ENCODE peak calls at places on chromosome 9, in eight cellular contexts. One of them, this sample, is unnamed.

GRCh38 chr9:81125446-81126092 is 563.8 kb downstream of the TLE1 start:
- DNase-seq in A549: peak; percentile 51
- DNase-seq in HCT116: no peak
- DNase-seq in SK-N-SH: no peak
- DNase-seq in K562: no peak
- DNase-seq in GM23338: no peak
- DNase-seq in Panc1: peak; percentile 27
- DNase-seq in HL-60: no peak
- DNase-seq in this sample: no peak

GRCh38 chr9:109599131-109599530 is 101.0 kb upstream of the PTPN3 start:
- DNase-seq in A549: no peak
- DNase-seq in HCT116: no peak
- DNase-seq in SK-N-SH: no peak
- DNase-seq in K562: no peak
- DNase-seq in GM23338: no peak
- DNase-seq in Panc1: no peak
- DNase-seq in HL-60: no peak
- DNase-seq in this sample: no peak

GRCh38 chr9:129511320-129511900 is 109.5 kb downstream of the C9orf50 start:
- DNase-seq in A549: no peak
- DNase-seq in HCT116: no peak
- DNase-seq in SK-N-SH: no peak
- DNase-seq in K562: no peak
- DNase-seq in GM23338: no peak
- DNase-seq in Panc1: no peak
- DNase-seq in HL-60: no peak
- DNase-seq in this sample: no peak

GRCh38 chr9:10260501-10260900 is 352.3 kb downstream of the PTPRD start:
- DNase-seq in A549: no peak
- DNase-seq in HCT116: no peak
- DNase-seq in SK-N-SH: no peak
- DNase-seq in K562: no peak
- DNase-seq in GM23338: peak; percentile 8
- DNase-seq in Panc1: no peak
- DNase-seq in HL-60: no peak
- DNase-seq in this sample: no peak

GRCh38 chr9:35725362-35725761 is 6.6 kb downstream of the TLN1 start:
- DNase-seq in A549: no peak
- DNase-seq in HCT116: no peak
- DNase-seq in SK-N-SH: no peak
- DNase-seq in K562: peak; percentile 34
- DNase-seq in GM23338: peak; percentile 55
- DNase-seq in Panc1: no peak
- DNase-seq in HL-60: no peak
- DNase-seq in this sample: no peak

GRCh38 chr9:135971892-135972291 is 10.7 kb upstream of the UBAC1 start:
- DNase-seq in A549: no peak
- DNase-seq in HCT116: peak; percentile 67
- DNase-seq in SK-N-SH: no peak
- DNase-seq in K562: peak; percentile 89
- DNase-seq in GM23338: peak; percentile 96
- DNase-seq in Panc1: no peak
- DNase-seq in HL-60: no peak
- DNase-seq in this sample: no peak

GRCh38 chr9:98795970-98796363 is 388 bp downstream of the ANKS6 start:
- DNase-seq in A549: no peak
- DNase-seq in HCT116: no peak
- DNase-seq in SK-N-SH: no peak
- DNase-seq in K562: no peak
- DNase-seq in GM23338: peak; percentile 60
- DNase-seq in Panc1: no peak
- DNase-seq in HL-60: no peak
- DNase-seq in this sample: no peak

GRCh38 chr9:88776717-88777497 is 214.4 kb upstream of the S1PR3 start:
- DNase-seq in A549: peak; percentile 85
- DNase-seq in HCT116: no peak
- DNase-seq in SK-N-SH: no peak
- DNase-seq in K562: no peak
- DNase-seq in GM23338: no peak
- DNase-seq in Panc1: no peak
- DNase-seq in HL-60: no peak
- DNase-seq in this sample: no peak

GRCh38 chr9:4530375-4530774 is 40.1 kb downstream of the SLC1A1 start:
- DNase-seq in A549: peak; percentile 40
- DNase-seq in HCT116: peak; percentile 23
- DNase-seq in SK-N-SH: no peak
- DNase-seq in K562: no peak
- DNase-seq in GM23338: no peak
- DNase-seq in Panc1: no peak
- DNase-seq in HL-60: no peak
- DNase-seq in this sample: peak; percentile 57

DNA sequence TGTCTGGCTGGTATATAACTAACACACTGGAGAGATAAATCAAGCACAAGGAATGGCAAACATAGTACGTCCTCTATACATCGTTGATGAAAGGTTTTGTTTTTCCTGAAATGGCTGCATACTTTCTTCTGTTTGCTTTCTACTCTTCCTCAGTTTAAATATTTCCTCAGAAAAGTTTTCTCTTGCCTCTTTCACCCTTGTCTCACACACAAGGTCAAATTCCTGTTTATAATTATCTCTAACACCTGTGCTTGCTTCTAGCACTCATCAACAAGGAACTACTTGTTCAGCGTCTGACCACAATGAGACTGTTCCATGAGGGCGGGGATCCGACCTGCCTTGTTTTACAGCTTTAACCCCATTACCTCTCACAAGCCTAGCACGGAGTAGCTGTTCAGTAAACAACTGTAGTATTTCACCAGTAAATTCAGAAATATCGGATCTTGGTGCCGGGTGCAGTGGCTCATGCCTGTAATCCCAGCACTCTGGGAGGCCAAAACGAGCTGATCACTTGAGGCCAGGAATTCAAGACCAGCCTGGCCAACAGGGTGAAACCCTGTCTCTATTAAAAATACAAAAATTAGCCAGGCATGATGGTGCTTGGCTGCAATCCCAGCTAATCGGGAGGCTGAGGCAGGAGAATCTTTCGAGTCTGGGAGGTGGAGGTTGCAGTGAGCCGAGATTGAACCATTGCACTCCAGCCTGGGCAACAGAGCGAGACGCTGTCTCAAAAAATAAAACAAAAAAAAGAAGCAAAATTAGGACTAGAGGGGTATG is 37.0 kb downstream of the NR6A1 start:
- DNase-seq in A549: no peak
- DNase-seq in HCT116: no peak
- DNase-seq in SK-N-SH: no peak
- DNase-seq in K562: no peak
- DNase-seq in GM23338: no peak
- DNase-seq in Panc1: no peak
- DNase-seq in HL-60: no peak
- DNase-seq in this sample: no peak
- H3K4me3 ChIP-seq in A549: no peak overlapping the region
- H3K4me3 ChIP-seq in HCT116: no peak overlapping the region
- H3K4me3 ChIP-seq in SK-N-SH: no peak overlapping the region
- H3K4me3 ChIP-seq in K562: no peak overlapping the region
- H3K4me3 ChIP-seq in GM23338: no peak overlapping the region
- H3K4me3 ChIP-seq in Panc1: no peak overlapping the region
- H3K4me3 ChIP-seq in HL-60: no peak overlapping the region
- H3K4me3 ChIP-seq in this sample: no peak overlapping the region

GRCh38 chr9:37466037-37466709 is 923 bp upstream of the ZBTB5 start:
- DNase-seq in A549: peak; percentile 93
- DNase-seq in HCT116: peak; percentile 43
- DNase-seq in SK-N-SH: peak; percentile 66
- DNase-seq in K562: peak; percentile 71
- DNase-seq in GM23338: peak; percentile 93
- DNase-seq in Panc1: peak; percentile 83
- DNase-seq in HL-60: no peak
- DNase-seq in this sample: no peak

GRCh38 chr9:37468620-37469019 is 3.4 kb upstream of the ZBTB5 start:
- DNase-seq in A549: peak; percentile 32
- DNase-seq in HCT116: peak; percentile 68
- DNase-seq in SK-N-SH: no peak
- DNase-seq in K562: no peak
- DNase-seq in GM23338: peak; percentile 45
- DNase-seq in Panc1: no peak
- DNase-seq in HL-60: no peak
- DNase-seq in this sample: no peak

GRCh38 chr9:37474438-37474837 is 9.2 kb upstream of the ZBTB5 start:
- DNase-seq in A549: no peak
- DNase-seq in HCT116: no peak
- DNase-seq in SK-N-SH: no peak
- DNase-seq in K562: no peak
- DNase-seq in GM23338: no peak
- DNase-seq in Panc1: no peak
- DNase-seq in HL-60: no peak
- DNase-seq in this sample: no peak

GRCh38 chr9:37476930-37477329 is 8.8 kb upstream of the POLR1E start:
- DNase-seq in A549: no peak
- DNase-seq in HCT116: peak; percentile 38
- DNase-seq in SK-N-SH: no peak
- DNase-seq in K562: no peak
- DNase-seq in GM23338: no peak
- DNase-seq in Panc1: no peak
- DNase-seq in HL-60: no peak
- DNase-seq in this sample: no peak

GRCh38 chr9:37471942-37472679 is 6.9 kb upstream of the ZBTB5 start:
- DNase-seq in A549: peak; percentile 97
- DNase-seq in HCT116: peak; percentile 95
- DNase-seq in SK-N-SH: no peak
- DNase-seq in K562: no peak
- DNase-seq in GM23338: peak; percentile 95
- DNase-seq in Panc1: peak; percentile 97
- DNase-seq in HL-60: no peak
- DNase-seq in this sample: no peak
- TF ChIP-seq REST in A549: no peak
- TF ChIP-seq REST in HCT116: no peak
- TF ChIP-seq REST in SK-N-SH: peak; percentile 38
- TF ChIP-seq REST in K562: no peak
- TF ChIP-seq REST in GM23338: no peak
- TF ChIP-seq REST in Panc1: no peak
- TF ChIP-seq REST in HL-60: no peak
- TF ChIP-seq REST in this sample: no peak

DNA sequence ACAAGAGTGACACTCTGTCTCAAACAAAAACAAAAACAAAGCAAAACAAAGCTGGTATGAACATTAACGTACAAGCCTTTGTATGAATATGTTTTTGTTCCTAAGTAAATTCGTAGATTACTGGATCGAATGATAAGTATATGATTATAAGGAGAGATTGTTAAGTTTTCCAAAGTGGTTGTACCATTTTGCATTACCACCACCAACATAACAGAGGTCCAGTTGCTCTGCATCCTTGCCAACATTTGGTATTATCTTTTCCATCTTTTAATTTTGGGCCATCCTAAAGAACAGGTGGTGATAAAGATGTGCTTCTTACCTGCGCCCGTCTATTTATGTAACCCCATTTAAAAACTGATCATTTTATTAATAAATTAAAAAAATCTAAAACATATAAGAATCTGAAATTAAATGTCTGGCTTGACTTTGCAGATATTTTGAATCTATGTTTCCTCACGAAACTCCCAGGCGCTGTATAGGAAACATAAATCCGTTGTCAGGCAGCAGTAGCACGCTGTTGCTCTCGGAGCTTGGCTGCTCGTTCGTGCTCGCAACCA is 593 bp upstream of the NAA35 start:
- DNase-seq in A549: peak; percentile 7
- DNase-seq in HCT116: no peak
- DNase-seq in SK-N-SH: no peak
- DNase-seq in K562: no peak
- DNase-seq in GM23338: peak; percentile 6
- DNase-seq in Panc1: no peak
- DNase-seq in HL-60: no peak
- DNase-seq in this sample: no peak
- H3K4me3 ChIP-seq in A549: peak overlapping the region; percentile 95
- H3K4me3 ChIP-seq in HCT116: peak overlapping the region; percentile 63
- H3K4me3 ChIP-seq in SK-N-SH: peak overlapping the region; percentile 60
- H3K4me3 ChIP-seq in K562: peak overlapping the region; percentile 98
- H3K4me3 ChIP-seq in GM23338: peak overlapping the region; percentile 51
- H3K4me3 ChIP-seq in Panc1: peak overlapping the region; percentile 91
- H3K4me3 ChIP-seq in HL-60: peak overlapping the region; percentile 41
- H3K4me3 ChIP-seq in this sample: peak overlapping the region; percentile 48

DNA sequence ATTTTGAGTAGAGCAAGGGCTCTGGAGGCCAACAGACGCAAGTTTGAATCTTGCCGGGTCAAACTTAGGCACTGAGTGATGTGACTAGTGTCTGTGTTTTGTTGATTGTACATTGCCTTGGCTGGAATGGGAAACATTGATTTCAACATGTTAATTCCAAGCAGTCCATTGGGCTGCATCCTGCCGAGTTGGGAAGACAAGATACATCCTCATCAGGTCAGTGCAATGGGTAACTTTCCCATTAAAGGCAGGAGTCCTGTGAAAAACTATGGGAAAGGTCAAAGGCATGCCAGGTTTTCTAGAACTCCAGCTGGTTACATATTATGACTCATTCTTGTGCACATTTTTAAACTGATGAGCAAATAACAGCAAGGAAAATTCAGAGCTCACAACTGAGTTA is 126.5 kb upstream of the ABCA1 start:
- DNase-seq in A549: peak; percentile 79
- DNase-seq in HCT116: no peak
- DNase-seq in SK-N-SH: no peak
- DNase-seq in K562: no peak
- DNase-seq in GM23338: no peak
- DNase-seq in Panc1: no peak
- DNase-seq in HL-60: no peak
- DNase-seq in this sample: no peak
- TF ChIP-seq REST in A549: no peak
- TF ChIP-seq REST in HCT116: no peak
- TF ChIP-seq REST in SK-N-SH: no peak
- TF ChIP-seq REST in K562: no peak
- TF ChIP-seq REST in GM23338: no peak
- TF ChIP-seq REST in Panc1: no peak
- TF ChIP-seq REST in HL-60: no peak
- TF ChIP-seq REST in this sample: no peak

GRCh38 chr9:126721531-126722098 is 83.2 kb upstream of the ZBTB43 start:
- DNase-seq in A549: no peak
- DNase-seq in HCT116: no peak
- DNase-seq in SK-N-SH: no peak
- DNase-seq in K562: no peak
- DNase-seq in GM23338: no peak
- DNase-seq in Panc1: no peak
- DNase-seq in HL-60: no peak
- DNase-seq in this sample: no peak
- H3K4me3 ChIP-seq in A549: no peak overlapping the region
- H3K4me3 ChIP-seq in HCT116: no peak overlapping the region
- H3K4me3 ChIP-seq in SK-N-SH: no peak overlapping the region
- H3K4me3 ChIP-seq in K562: no peak overlapping the region
- H3K4me3 ChIP-seq in GM23338: peak overlapping the region; percentile 83
- H3K4me3 ChIP-seq in Panc1: no peak overlapping the region
- H3K4me3 ChIP-seq in HL-60: no peak overlapping the region
- H3K4me3 ChIP-seq in this sample: peak overlapping the region; percentile 81